ENCODE peak calls at places on chromosomes 5 and 9, in five cellular contexts. H, O, T, F and I are unnamed samples.

GRCh38 chr9:114681594-114682332 is at the start of gene TEX48:
- DNase-seq in H (peak), O (peak), T (peak), F (no peak), I (no peak)

GRCh38 chr9:91075279-91075678 is 273.7 kb downstream of the SYK start:
- DNase-seq in H (peak), O (no peak), T (no peak), F (peak), I (no peak)

GRCh38 chr5:14414007-14414406 is 167.6 kb upstream of the OTULINL start:
- DNase-seq in H (no peak), O (no peak), T (no peak), F (no peak), I (no peak)

GRCh38 chr5:160448886-160449285 is 27.2 kb downstream of the PTTG1 start:
- DNase-seq in H (no peak), O (no peak), T (no peak), F (no peak), I (no peak)

GRCh38 chr5:112275671-112276070 is 143.4 kb downstream of the EPB41L4A start:
- DNase-seq in H (no peak), O (no peak), T (no peak), F (no peak), I (no peak)

GRCh38 chr9:123807241-123807640 is 122.7 kb downstream of the DENND1A start:
- DNase-seq in H (no peak), O (no peak), T (no peak), F (no peak), I (no peak)

GRCh38 chr5:164302533-164303235 is 797.3 kb downstream of the MAT2B start:
- DNase-seq in H (peak), O (no peak), T (no peak), F (no peak), I (no peak)

GRCh38 chr5:155905359-155905758 is 421.6 kb upstream of the SGCD start:
- DNase-seq in H (no peak), O (no peak), T (no peak), F (no peak), I (no peak)

GRCh38 chr5:94778299-94778698 is 159.8 kb downstream of the SLF1 start:
- DNase-seq in H (no peak), O (no peak), T (no peak), F (no peak), I (no peak)

GRCh38 chr9:98860871-98861293 is 53.4 kb downstream of the GALNT12 start:
- DNase-seq in H (peak), O (no peak), T (no peak), F (no peak), I (no peak)

GRCh38 chr9:132769895-132770774 is 99.9 kb downstream of the GTF3C4 start:
- DNase-seq in H (peak), O (no peak), T (no peak), F (peak), I (peak)

GRCh38 chr5:149938791-149939358 is 5.7 kb downstream of the PDE6A start:
- DNase-seq in H (peak), O (no peak), T (peak), F (no peak), I (no peak)

GRCh38 chr5:388266-389196 is 54.4 kb upstream of the EXOC3 start:
- DNase-seq in H (no peak), O (no peak), T (no peak), F (peak), I (peak)

GRCh38 chr5:128528126-128528525 is 9.9 kb downstream of the FBN2 start:
- DNase-seq in H (no peak), O (no peak), T (no peak), F (no peak), I (no peak)

GRCh38 chr5:8943301-8943700 is 602.6 kb downstream of the SEMA5A start:
- DNase-seq in H (no peak), O (no peak), T (no peak), F (no peak), I (no peak)

GRCh38 chr9:71990466-71990865 is 69.9 kb downstream of the C9orf57 start:
- DNase-seq in H (no peak), O (no peak), T (no peak), F (no peak), I (no peak)

DNA sequence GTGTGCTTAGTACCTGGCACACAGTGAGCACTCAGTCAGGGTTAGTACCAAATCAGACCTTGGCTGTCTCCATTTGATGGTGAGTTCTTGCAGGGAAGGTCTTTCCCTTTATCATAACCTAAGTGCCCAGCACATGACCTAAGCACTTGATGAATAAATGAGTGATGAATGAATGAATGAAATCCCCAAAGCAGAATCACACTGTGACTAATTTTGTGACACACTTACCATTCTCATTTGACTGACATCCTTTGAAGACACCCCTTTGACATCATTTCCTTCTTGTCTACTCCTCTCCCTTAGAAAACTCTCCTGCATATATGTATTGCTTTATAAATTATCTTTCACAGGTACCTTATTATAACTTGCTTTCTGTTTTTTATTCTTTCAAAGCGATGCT is 130.2 kb upstream of the ELL2 start:
- DNase-seq in H (no peak), O (no peak), T (no peak), F (no peak), I (no peak)
- TF ChIP-seq CTCF in H (no peak), O (no peak), T (no peak), F (no peak), I (no peak)

GRCh38 chr5:135880801-135881200 is 14.8 kb downstream of the IL9 start:
- DNase-seq in H (no peak), O (no peak), T (no peak), F (no peak), I (no peak)
- TF ChIP-seq CTCF in H (no peak), O (no peak), T (no peak), F (no peak), I (no peak)

GRCh38 chr9:107060026-107060425 is 197.1 kb downstream of the ZNF462 start:
- DNase-seq in H (no peak), O (no peak), T (no peak), F (no peak), I (no peak)
- TF ChIP-seq CTCF in H (no peak), O (no peak), T (no peak), F (no peak), I (no peak)

GRCh38 chr5:61587120-61587519 is 255.1 kb downstream of the ZSWIM6 start:
- DNase-seq in H (peak), O (no peak), T (no peak), F (no peak), I (no peak)
- TF ChIP-seq CTCF in H (no peak), O (no peak), T (no peak), F (no peak), I (no peak)

GRCh38 chr5:169474226-169474625 is 109.3 kb upstream of the SPDL1 start:
- DNase-seq in H (no peak), O (no peak), T (no peak), F (no peak), I (no peak)
- TF ChIP-seq CTCF in H (no peak), O (no peak), T (no peak), F (no peak), I (no peak)